ENCODE peak calls at places on chromosomes 5 and 9, in ten cellular contexts. Z is iris pigment epithelial cell, J is fibroblast of the aortic adventitia, D is lung, R is body of pancreas, G is RKO, P is HEK293T, S is lower lobe of right lung, B is astrocyte of the spinal cord, U is LNCaP clone FGC. A is an unnamed sample.

GRCh38 chr5:15500326-15500958 is 462 bp downstream of the FBXL7 start:
- DNase-seq in Z (peak), J (peak), D (peak), R (peak), G (no peak), P (peak), S (peak), B (peak), U (no peak), A (no peak)

GRCh38 chr9:89999176-89999533 is 394.3 kb downstream of the GADD45G start:
- DNase-seq in Z (no peak), J (no peak), D (peak), R (peak), G (no peak), P (no peak), S (peak), B (no peak), U (peak), A (peak)

GRCh38 chr5:147515269-147515668 is 5.4 kb upstream of the DPYSL3 start:
- DNase-seq in Z (no peak), J (no peak), D (no peak), R (no peak), G (no peak), P (no peak), S (no peak), B (no peak), U (no peak), A (no peak)

GRCh38 chr5:73605223-73606087 is 20.5 kb upstream of the ARHGEF28 start:
- DNase-seq in Z (peak), J (peak), D (no peak), R (peak), G (no peak), P (no peak), S (no peak), B (peak), U (peak), A (no peak)

GRCh38 chr5:139747583-139748504 is 47.8 kb upstream of the PSD2 start:
- DNase-seq in Z (peak), J (peak), D (no peak), R (peak), G (peak), P (no peak), S (peak), B (peak), U (no peak), A (no peak)

GRCh38 chr9:72997387-72997995 is 44.6 kb upstream of the ALDH1A1 start:
- DNase-seq in Z (no peak), J (no peak), D (no peak), R (peak), G (no peak), P (no peak), S (peak), B (no peak), U (no peak), A (no peak)

GRCh38 chr9:135376511-135377173 is 102.9 kb upstream of the PPP1R26 start:
- DNase-seq in Z (no peak), J (peak), D (no peak), R (no peak), G (no peak), P (no peak), S (no peak), B (no peak), U (no peak), A (no peak)

GRCh38 chr5:90293931-90294330 is 115.6 kb downstream of the CETN3 start:
- DNase-seq in Z (peak), J (peak), D (no peak), R (no peak), G (peak), P (no peak), S (no peak), B (peak), U (no peak), A (no peak)

GRCh38 chr5:2068515-2068914 is 185.8 kb upstream of the IRX4 start:
- DNase-seq in Z (no peak), J (no peak), D (no peak), R (no peak), G (no peak), P (no peak), S (no peak), B (no peak), U (no peak), A (no peak)

GRCh38 chr9:133351908-133352634 is 4.1 kb downstream of the RPL7A start:
- DNase-seq in Z (peak), J (peak), D (no peak), R (peak), G (peak), P (peak), S (no peak), B (peak), U (peak), A (no peak)